ENCODE peak calls at places on chromosome 11, in four cellular contexts. One of them, this sample, is unnamed.

GRCh38 chr11:64121637-64122410 is 44.1 kb downstream of the MACROD1 start:
- DNase-seq in GM19239: no peak
- DNase-seq in stomach: no peak
- DNase-seq in cardiac muscle cell: peak; percentile 73
- DNase-seq in this sample: no peak

GRCh38 chr11:28820296-28820989 is 712.3 kb downstream of the METTL15 start:
- DNase-seq in GM19239: no peak
- DNase-seq in stomach: no peak
- DNase-seq in cardiac muscle cell: peak; percentile 40
- DNase-seq in this sample: no peak

GRCh38 chr11:27055065-27055682 is 14.6 kb downstream of the BBOX1 start:
- DNase-seq in GM19239: no peak
- DNase-seq in stomach: no peak
- DNase-seq in cardiac muscle cell: peak; percentile 48
- DNase-seq in this sample: peak; percentile 52

GRCh38 chr11:134412508-134413333 is 679 bp upstream of the B3GAT1 start:
- DNase-seq in GM19239: no peak
- DNase-seq in stomach: peak; percentile 64
- DNase-seq in cardiac muscle cell: peak; percentile 20
- DNase-seq in this sample: peak; percentile 39

GRCh38 chr11:126815111-126815510 is 185.5 kb downstream of the KIRREL3 start:
- DNase-seq in GM19239: no peak
- DNase-seq in stomach: no peak
- DNase-seq in cardiac muscle cell: no peak
- DNase-seq in this sample: no peak

GRCh38 chr11:113256431-113257227 is 57.8 kb upstream of the TTC12 start:
- DNase-seq in GM19239: no peak
- DNase-seq in stomach: no peak
- DNase-seq in cardiac muscle cell: no peak
- DNase-seq in this sample: peak; percentile 14

GRCh38 chr11:123183391-123184099 is 11.5 kb downstream of the CLMP start:
- DNase-seq in GM19239: no peak
- DNase-seq in stomach: no peak
- DNase-seq in cardiac muscle cell: no peak
- DNase-seq in this sample: no peak

GRCh38 chr11:66727883-66728759 is 895 bp downstream of the SPTBN2 start:
- DNase-seq in GM19239: no peak
- DNase-seq in stomach: no peak
- DNase-seq in cardiac muscle cell: no peak
- DNase-seq in this sample: peak; percentile 31

GRCh38 chr11:34655335-34656008 is 34.6 kb downstream of the EHF start:
- DNase-seq in GM19239: no peak
- DNase-seq in stomach: no peak
- DNase-seq in cardiac muscle cell: peak; percentile 77
- DNase-seq in this sample: no peak

GRCh38 chr11:133946541-133947297 is 10.0 kb downstream of the IGSF9B start:
- DNase-seq in GM19239: no peak
- DNase-seq in stomach: no peak
- DNase-seq in cardiac muscle cell: no peak
- DNase-seq in this sample: no peak

GRCh38 chr11:133531450-133531849 is 851 bp downstream of the OPCML start:
- DNase-seq in GM19239: no peak
- DNase-seq in stomach: no peak
- DNase-seq in cardiac muscle cell: no peak
- DNase-seq in this sample: peak; percentile 60

GRCh38 chr11:95985174-95985808 is 61.4 kb upstream of the MTMR2 start:
- DNase-seq in GM19239: no peak
- DNase-seq in stomach: no peak
- DNase-seq in cardiac muscle cell: peak; percentile 56
- DNase-seq in this sample: no peak

GRCh38 chr11:6443269-6444003 is 2.6 kb upstream of the HPX start:
- DNase-seq in GM19239: peak; percentile 51
- DNase-seq in stomach: peak; percentile 63
- DNase-seq in cardiac muscle cell: peak; percentile 72
- DNase-seq in this sample: peak; percentile 69

GRCh38 chr11:107561688-107562087 is 3.8 kb downstream of the ALKBH8 start:
- DNase-seq in GM19239: no peak
- DNase-seq in stomach: no peak
- DNase-seq in cardiac muscle cell: peak; percentile 65
- DNase-seq in this sample: no peak

GRCh38 chr11:8108430-8108829 is 27.4 kb downstream of the TUB start:
- DNase-seq in GM19239: no peak
- DNase-seq in stomach: no peak
- DNase-seq in cardiac muscle cell: no peak
- DNase-seq in this sample: no peak

GRCh38 chr11:97280347-97280746 is 890.5 kb downstream of the JRKL start:
- DNase-seq in GM19239: no peak
- DNase-seq in stomach: no peak
- DNase-seq in cardiac muscle cell: no peak
- DNase-seq in this sample: no peak

GRCh38 chr11:64898541-64898940 is 18.5 kb downstream of the ATG2A start:
- DNase-seq in GM19239: no peak
- DNase-seq in stomach: no peak
- DNase-seq in cardiac muscle cell: no peak
- DNase-seq in this sample: no peak

GRCh38 chr11:1844221-1845094 is 5.7 kb downstream of the TNNI2 start:
- DNase-seq in GM19239: no peak
- DNase-seq in stomach: no peak
- DNase-seq in cardiac muscle cell: peak; percentile 51
- DNase-seq in this sample: no peak

GRCh38 chr11:3994030-3994640 is 100.5 kb upstream of the RRM1 start:
- DNase-seq in GM19239: no peak
- DNase-seq in stomach: no peak
- DNase-seq in cardiac muscle cell: no peak
- DNase-seq in this sample: no peak

GRCh38 chr11:100639140-100639539 is 47.9 kb upstream of the ARHGAP42 start:
- DNase-seq in GM19239: no peak
- DNase-seq in stomach: peak; percentile 31
- DNase-seq in cardiac muscle cell: peak; percentile 37
- DNase-seq in this sample: no peak

GRCh38 chr11:73189723-73190556 is 28.1 kb upstream of the P2RY2 start:
- DNase-seq in GM19239: no peak
- DNase-seq in stomach: peak; percentile 18
- DNase-seq in cardiac muscle cell: no peak
- DNase-seq in this sample: no peak

GRCh38 chr11:120912915-120913314 is 111.0 kb upstream of the TBCEL start:
- DNase-seq in GM19239: no peak
- DNase-seq in stomach: no peak
- DNase-seq in cardiac muscle cell: no peak
- DNase-seq in this sample: no peak

GRCh38 chr11:92702037-92702436 is 267.4 kb upstream of the MTNR1B start:
- DNase-seq in GM19239: no peak
- DNase-seq in stomach: no peak
- DNase-seq in cardiac muscle cell: no peak
- DNase-seq in this sample: no peak

This sample was measured in mesendoderm.